ENCODE peak calls at places on chromosomes 4 and X, in seven cellular contexts. One of them, this sample, is unnamed.

GRCh38 chr4:41538887-41539498 is 1.0 kb downstream of the LIMCH1 start:
- DNase-seq in kidney tubule cell: peak; percentile 45
- DNase-seq in endothelial cell: no peak
- DNase-seq in fibroblast of lung: no peak
- DNase-seq in stimulated activated CD4-positive, alpha-beta T cell treated with anti-CD3 and anti-CD28 coated beads, Interleukin-4, amount 100 ng/mL, for 24 hours: no peak
- DNase-seq in neuronal stem cell: no peak
- DNase-seq in C1 segment of cervical spinal cord: no peak
- DNase-seq in this sample: no peak

GRCh38 chr4:110135523-110135922 is 62.9 kb downstream of the ELOVL6 start:
- DNase-seq in kidney tubule cell: no peak
- DNase-seq in endothelial cell: no peak
- DNase-seq in fibroblast of lung: no peak
- DNase-seq in stimulated activated CD4-positive, alpha-beta T cell treated with anti-CD3 and anti-CD28 coated beads, Interleukin-4, amount 100 ng/mL, for 24 hours: no peak
- DNase-seq in neuronal stem cell: no peak
- DNase-seq in C1 segment of cervical spinal cord: no peak
- DNase-seq in this sample: no peak

GRCh38 chr4:6619466-6620255 is 20.8 kb upstream of the MRFAP1 start:
- DNase-seq in kidney tubule cell: no peak
- DNase-seq in endothelial cell: no peak
- DNase-seq in fibroblast of lung: no peak
- DNase-seq in stimulated activated CD4-positive, alpha-beta T cell treated with anti-CD3 and anti-CD28 coated beads, Interleukin-4, amount 100 ng/mL, for 24 hours: no peak
- DNase-seq in neuronal stem cell: no peak
- DNase-seq in C1 segment of cervical spinal cord: no peak
- DNase-seq in this sample: no peak

GRCh38 chrX:128728943-128729342 is 676.7 kb upstream of the ACTRT1 start:
- DNase-seq in kidney tubule cell: no peak
- DNase-seq in endothelial cell: no peak
- DNase-seq in fibroblast of lung: no peak
- DNase-seq in stimulated activated CD4-positive, alpha-beta T cell treated with anti-CD3 and anti-CD28 coated beads, Interleukin-4, amount 100 ng/mL, for 24 hours: no peak
- DNase-seq in neuronal stem cell: no peak
- DNase-seq in C1 segment of cervical spinal cord: no peak
- DNase-seq in this sample: no peak

GRCh38 chrX:13377537-13377936 is 57.7 kb upstream of the ATXN3L start:
- DNase-seq in kidney tubule cell: peak; percentile 42
- DNase-seq in endothelial cell: no peak
- DNase-seq in fibroblast of lung: peak; percentile 89
- DNase-seq in stimulated activated CD4-positive, alpha-beta T cell treated with anti-CD3 and anti-CD28 coated beads, Interleukin-4, amount 100 ng/mL, for 24 hours: no peak
- DNase-seq in neuronal stem cell: no peak
- DNase-seq in C1 segment of cervical spinal cord: no peak
- DNase-seq in this sample: no peak

GRCh38 chr4:26342328-26343040 is 21.7 kb downstream of the RBPJ start:
- DNase-seq in kidney tubule cell: peak; percentile 85
- DNase-seq in endothelial cell: no peak
- DNase-seq in fibroblast of lung: peak; percentile 89
- DNase-seq in stimulated activated CD4-positive, alpha-beta T cell treated with anti-CD3 and anti-CD28 coated beads, Interleukin-4, amount 100 ng/mL, for 24 hours: no peak
- DNase-seq in neuronal stem cell: no peak
- DNase-seq in C1 segment of cervical spinal cord: no peak
- DNase-seq in this sample: no peak

GRCh38 chrX:95248386-95248785 is 1436.3 kb upstream of the DIAPH2 start:
- DNase-seq in kidney tubule cell: no peak
- DNase-seq in endothelial cell: no peak
- DNase-seq in fibroblast of lung: no peak
- DNase-seq in stimulated activated CD4-positive, alpha-beta T cell treated with anti-CD3 and anti-CD28 coated beads, Interleukin-4, amount 100 ng/mL, for 24 hours: no peak
- DNase-seq in neuronal stem cell: no peak
- DNase-seq in C1 segment of cervical spinal cord: no peak
- DNase-seq in this sample: no peak

GRCh38 chr4:164716901-164717300 is 37.0 kb upstream of the SMIM31 start:
- DNase-seq in kidney tubule cell: no peak
- DNase-seq in endothelial cell: no peak
- DNase-seq in fibroblast of lung: no peak
- DNase-seq in stimulated activated CD4-positive, alpha-beta T cell treated with anti-CD3 and anti-CD28 coated beads, Interleukin-4, amount 100 ng/mL, for 24 hours: no peak
- DNase-seq in neuronal stem cell: no peak
- DNase-seq in C1 segment of cervical spinal cord: no peak
- DNase-seq in this sample: no peak

GRCh38 chr4:88177981-88178632 is 19.7 kb upstream of the ABCG2 start:
- DNase-seq in kidney tubule cell: peak; percentile 93
- DNase-seq in endothelial cell: no peak
- DNase-seq in fibroblast of lung: peak; percentile 71
- DNase-seq in stimulated activated CD4-positive, alpha-beta T cell treated with anti-CD3 and anti-CD28 coated beads, Interleukin-4, amount 100 ng/mL, for 24 hours: no peak
- DNase-seq in neuronal stem cell: no peak
- DNase-seq in C1 segment of cervical spinal cord: no peak
- DNase-seq in this sample: no peak

GRCh38 chr4:52957220-52957686 is 95.1 kb downstream of the RASL11B start:
- DNase-seq in kidney tubule cell: no peak
- DNase-seq in endothelial cell: no peak
- DNase-seq in fibroblast of lung: peak; percentile 62
- DNase-seq in stimulated activated CD4-positive, alpha-beta T cell treated with anti-CD3 and anti-CD28 coated beads, Interleukin-4, amount 100 ng/mL, for 24 hours: no peak
- DNase-seq in neuronal stem cell: peak; percentile 48
- DNase-seq in C1 segment of cervical spinal cord: no peak
- DNase-seq in this sample: no peak

GRCh38 chr4:113385500-113385899 is 336.0 kb downstream of the ANK2 start:
- DNase-seq in kidney tubule cell: no peak
- DNase-seq in endothelial cell: no peak
- DNase-seq in fibroblast of lung: no peak
- DNase-seq in stimulated activated CD4-positive, alpha-beta T cell treated with anti-CD3 and anti-CD28 coated beads, Interleukin-4, amount 100 ng/mL, for 24 hours: no peak
- DNase-seq in neuronal stem cell: no peak
- DNase-seq in C1 segment of cervical spinal cord: no peak
- DNase-seq in this sample: no peak

GRCh38 chrX:2910109-2910508 is 19.0 kb downstream of the ARSD start:
- DNase-seq in kidney tubule cell: no peak
- DNase-seq in endothelial cell: no peak
- DNase-seq in fibroblast of lung: no peak
- DNase-seq in stimulated activated CD4-positive, alpha-beta T cell treated with anti-CD3 and anti-CD28 coated beads, Interleukin-4, amount 100 ng/mL, for 24 hours: no peak
- DNase-seq in neuronal stem cell: no peak
- DNase-seq in C1 segment of cervical spinal cord: no peak
- DNase-seq in this sample: no peak

GRCh38 chrX:70478521-70478920 is 33.9 kb downstream of the DLG3 start:
- DNase-seq in kidney tubule cell: no peak
- DNase-seq in endothelial cell: no peak
- DNase-seq in fibroblast of lung: peak; percentile 2
- DNase-seq in stimulated activated CD4-positive, alpha-beta T cell treated with anti-CD3 and anti-CD28 coated beads, Interleukin-4, amount 100 ng/mL, for 24 hours: no peak
- DNase-seq in neuronal stem cell: no peak
- DNase-seq in C1 segment of cervical spinal cord: no peak
- DNase-seq in this sample: no peak

GRCh38 chr4:39096847-39097246 is 34.8 kb downstream of the KLHL5 start:
- DNase-seq in kidney tubule cell: no peak
- DNase-seq in endothelial cell: no peak
- DNase-seq in fibroblast of lung: no peak
- DNase-seq in stimulated activated CD4-positive, alpha-beta T cell treated with anti-CD3 and anti-CD28 coated beads, Interleukin-4, amount 100 ng/mL, for 24 hours: no peak
- DNase-seq in neuronal stem cell: no peak
- DNase-seq in C1 segment of cervical spinal cord: no peak
- DNase-seq in this sample: no peak

GRCh38 chr4:78032446-78032845 is 24.7 kb upstream of the FRAS1 start:
- DNase-seq in kidney tubule cell: no peak
- DNase-seq in endothelial cell: no peak
- DNase-seq in fibroblast of lung: no peak
- DNase-seq in stimulated activated CD4-positive, alpha-beta T cell treated with anti-CD3 and anti-CD28 coated beads, Interleukin-4, amount 100 ng/mL, for 24 hours: no peak
- DNase-seq in neuronal stem cell: no peak
- DNase-seq in C1 segment of cervical spinal cord: no peak
- DNase-seq in this sample: no peak

GRCh38 chrX:15686818-15687685 is 22.4 kb upstream of the CLTRN start:
- DNase-seq in kidney tubule cell: peak; percentile 72
- DNase-seq in endothelial cell: peak; percentile 41
- DNase-seq in fibroblast of lung: peak; percentile 57
- DNase-seq in stimulated activated CD4-positive, alpha-beta T cell treated with anti-CD3 and anti-CD28 coated beads, Interleukin-4, amount 100 ng/mL, for 24 hours: peak; percentile 59
- DNase-seq in neuronal stem cell: peak; percentile 31
- DNase-seq in C1 segment of cervical spinal cord: peak; percentile 0
- DNase-seq in this sample: peak; percentile 59

GRCh38 chrX:125694171-125694570 is 374.5 kb downstream of the TEX13C start:
- DNase-seq in kidney tubule cell: no peak
- DNase-seq in endothelial cell: no peak
- DNase-seq in fibroblast of lung: no peak
- DNase-seq in stimulated activated CD4-positive, alpha-beta T cell treated with anti-CD3 and anti-CD28 coated beads, Interleukin-4, amount 100 ng/mL, for 24 hours: no peak
- DNase-seq in neuronal stem cell: no peak
- DNase-seq in C1 segment of cervical spinal cord: no peak
- DNase-seq in this sample: no peak

GRCh38 chr4:8131210-8131609 is 27.4 kb downstream of the ABLIM2 start:
- DNase-seq in kidney tubule cell: no peak
- DNase-seq in endothelial cell: no peak
- DNase-seq in fibroblast of lung: no peak
- DNase-seq in stimulated activated CD4-positive, alpha-beta T cell treated with anti-CD3 and anti-CD28 coated beads, Interleukin-4, amount 100 ng/mL, for 24 hours: no peak
- DNase-seq in neuronal stem cell: no peak
- DNase-seq in C1 segment of cervical spinal cord: no peak
- DNase-seq in this sample: no peak

GRCh38 chrX:9659571-9660195 is 106.0 kb downstream of the GPR143 start:
- DNase-seq in kidney tubule cell: no peak
- DNase-seq in endothelial cell: no peak
- DNase-seq in fibroblast of lung: no peak
- DNase-seq in stimulated activated CD4-positive, alpha-beta T cell treated with anti-CD3 and anti-CD28 coated beads, Interleukin-4, amount 100 ng/mL, for 24 hours: no peak
- DNase-seq in neuronal stem cell: no peak
- DNase-seq in C1 segment of cervical spinal cord: no peak
- DNase-seq in this sample: no peak

GRCh38 chr4:147285751-147286150 is 195.1 kb upstream of the EDNRA start:
- DNase-seq in kidney tubule cell: no peak
- DNase-seq in endothelial cell: no peak
- DNase-seq in fibroblast of lung: peak; percentile 20
- DNase-seq in stimulated activated CD4-positive, alpha-beta T cell treated with anti-CD3 and anti-CD28 coated beads, Interleukin-4, amount 100 ng/mL, for 24 hours: no peak
- DNase-seq in neuronal stem cell: no peak
- DNase-seq in C1 segment of cervical spinal cord: no peak
- DNase-seq in this sample: no peak

GRCh38 chr4:157045507-157046127 is 30.3 kb upstream of the GLRB start:
- DNase-seq in kidney tubule cell: peak; percentile 83
- DNase-seq in endothelial cell: peak; percentile 20
- DNase-seq in fibroblast of lung: peak; percentile 84
- DNase-seq in stimulated activated CD4-positive, alpha-beta T cell treated with anti-CD3 and anti-CD28 coated beads, Interleukin-4, amount 100 ng/mL, for 24 hours: no peak
- DNase-seq in neuronal stem cell: peak; percentile 17
- DNase-seq in C1 segment of cervical spinal cord: no peak
- DNase-seq in this sample: no peak

GRCh38 chr4:153013202-153013988 is 77.3 kb downstream of the FHDC1 start:
- DNase-seq in kidney tubule cell: no peak
- DNase-seq in endothelial cell: no peak
- DNase-seq in fibroblast of lung: peak; percentile 8
- DNase-seq in stimulated activated CD4-positive, alpha-beta T cell treated with anti-CD3 and anti-CD28 coated beads, Interleukin-4, amount 100 ng/mL, for 24 hours: no peak
- DNase-seq in neuronal stem cell: no peak
- DNase-seq in C1 segment of cervical spinal cord: no peak
- DNase-seq in this sample: no peak

GRCh38 chr4:96343836-96344235 is 503.9 kb downstream of the PDHA2 start:
- DNase-seq in kidney tubule cell: no peak
- DNase-seq in endothelial cell: no peak
- DNase-seq in fibroblast of lung: no peak
- DNase-seq in stimulated activated CD4-positive, alpha-beta T cell treated with anti-CD3 and anti-CD28 coated beads, Interleukin-4, amount 100 ng/mL, for 24 hours: no peak
- DNase-seq in neuronal stem cell: no peak
- DNase-seq in C1 segment of cervical spinal cord: no peak
- DNase-seq in this sample: no peak

GRCh38 chrX:2547746-2548145 is 47.0 kb upstream of the DHRSX start:
- DNase-seq in kidney tubule cell: no peak
- DNase-seq in endothelial cell: no peak
- DNase-seq in fibroblast of lung: no peak
- DNase-seq in stimulated activated CD4-positive, alpha-beta T cell treated with anti-CD3 and anti-CD28 coated beads, Interleukin-4, amount 100 ng/mL, for 24 hours: no peak
- DNase-seq in neuronal stem cell: no peak
- DNase-seq in C1 segment of cervical spinal cord: no peak
- DNase-seq in this sample: no peak